ENCODE peak calls at places on chromosomes 12 and 14, in nine cellular contexts. One of them, this sample, is unnamed.

GRCh38 chr12:130104596-130105253 is 57.5 kb upstream of the FZD10 start:
- DNase-seq in nephron progenitor cell: peak; percentile 86
- DNase-seq in choroid plexus epithelial cell: no peak
- DNase-seq in BJ: no peak
- DNase-seq in GM13977: no peak
- DNase-seq in H9: peak; percentile 56
- DNase-seq in endothelial cell: no peak
- DNase-seq in progenitor cell of endocrine pancreas: no peak
- DNase-seq in AG09309: no peak
- DNase-seq in this sample: no peak

GRCh38 chr14:31592619-31593018 is 31.4 kb downstream of the NUBPL start:
- DNase-seq in H9: no peak
- DNase-seq in AG09309: no peak
- DNase-seq in endothelial cell: no peak
- DNase-seq in BJ: no peak
- DNase-seq in progenitor cell of endocrine pancreas: no peak
- DNase-seq in nephron progenitor cell: no peak
- DNase-seq in choroid plexus epithelial cell: peak; percentile 22
- DNase-seq in GM13977: no peak
- DNase-seq in this sample: no peak

GRCh38 chr12:47793015-47793681 is 20.1 kb downstream of the SLC48A1 start:
- DNase-seq in endothelial cell: no peak
- DNase-seq in progenitor cell of endocrine pancreas: no peak
- DNase-seq in BJ: no peak
- DNase-seq in choroid plexus epithelial cell: no peak
- DNase-seq in H9: no peak
- DNase-seq in AG09309: no peak
- DNase-seq in nephron progenitor cell: no peak
- DNase-seq in GM13977: no peak
- DNase-seq in this sample: no peak

GRCh38 chr12:22821985-22822384 is 197.0 kb downstream of the ETNK1 start:
- DNase-seq in GM13977: no peak
- DNase-seq in nephron progenitor cell: no peak
- DNase-seq in progenitor cell of endocrine pancreas: no peak
- DNase-seq in endothelial cell: no peak
- DNase-seq in BJ: no peak
- DNase-seq in AG09309: no peak
- DNase-seq in choroid plexus epithelial cell: peak; percentile 9
- DNase-seq in H9: no peak
- DNase-seq in this sample: no peak

GRCh38 chr14:74955229-74955999 is at the start of gene PGF:
- DNase-seq in BJ: no peak
- DNase-seq in GM13977: peak; percentile 64
- DNase-seq in choroid plexus epithelial cell: peak; percentile 55
- DNase-seq in endothelial cell: peak; percentile 68
- DNase-seq in H9: peak; percentile 84
- DNase-seq in nephron progenitor cell: peak; percentile 84
- DNase-seq in progenitor cell of endocrine pancreas: peak; percentile 37
- DNase-seq in AG09309: no peak
- DNase-seq in this sample: peak; percentile 75

GRCh38 chr12:14605401-14605989 is 37.8 kb upstream of the PLBD1 start:
- DNase-seq in BJ: no peak
- DNase-seq in GM13977: no peak
- DNase-seq in choroid plexus epithelial cell: peak; percentile 3
- DNase-seq in nephron progenitor cell: no peak
- DNase-seq in endothelial cell: no peak
- DNase-seq in progenitor cell of endocrine pancreas: no peak
- DNase-seq in H9: no peak
- DNase-seq in AG09309: no peak
- DNase-seq in this sample: no peak

GRCh38 chr14:31388687-31389413 is 31.5 kb downstream of the HEATR5A start:
- DNase-seq in endothelial cell: no peak
- DNase-seq in BJ: no peak
- DNase-seq in H9: no peak
- DNase-seq in AG09309: no peak
- DNase-seq in progenitor cell of endocrine pancreas: no peak
- DNase-seq in GM13977: no peak
- DNase-seq in nephron progenitor cell: no peak
- DNase-seq in choroid plexus epithelial cell: peak; percentile 71
- DNase-seq in this sample: peak; percentile 25

GRCh38 chr12:109582636-109583035 is 9.0 kb downstream of the MVK start:
- DNase-seq in choroid plexus epithelial cell: no peak
- DNase-seq in AG09309: no peak
- DNase-seq in GM13977: no peak
- DNase-seq in progenitor cell of endocrine pancreas: no peak
- DNase-seq in H9: peak; percentile 57
- DNase-seq in BJ: no peak
- DNase-seq in nephron progenitor cell: no peak
- DNase-seq in endothelial cell: no peak
- DNase-seq in this sample: no peak

GRCh38 chr12:95633671-95634465 is 82.6 kb upstream of the USP44 start:
- DNase-seq in GM13977: no peak
- DNase-seq in H9: no peak
- DNase-seq in nephron progenitor cell: no peak
- DNase-seq in progenitor cell of endocrine pancreas: no peak
- DNase-seq in BJ: no peak
- DNase-seq in choroid plexus epithelial cell: peak; percentile 15
- DNase-seq in endothelial cell: no peak
- DNase-seq in AG09309: peak; percentile 59
- DNase-seq in this sample: no peak

GRCh38 chr12:5533368-5533767 is 101.5 kb downstream of the NTF3 start:
- DNase-seq in BJ: no peak
- DNase-seq in nephron progenitor cell: no peak
- DNase-seq in H9: no peak
- DNase-seq in GM13977: no peak
- DNase-seq in AG09309: no peak
- DNase-seq in progenitor cell of endocrine pancreas: no peak
- DNase-seq in endothelial cell: no peak
- DNase-seq in choroid plexus epithelial cell: no peak
- DNase-seq in this sample: no peak

GRCh38 chr14:89566644-89567411 is 149.8 kb upstream of the FOXN3 start:
- DNase-seq in GM13977: no peak
- DNase-seq in H9: no peak
- DNase-seq in endothelial cell: no peak
- DNase-seq in BJ: no peak
- DNase-seq in nephron progenitor cell: no peak
- DNase-seq in choroid plexus epithelial cell: no peak
- DNase-seq in progenitor cell of endocrine pancreas: no peak
- DNase-seq in AG09309: no peak
- DNase-seq in this sample: no peak
- TF ChIP-seq CTCF in GM13977: no peak
- TF ChIP-seq CTCF in H9: no peak
- TF ChIP-seq CTCF in endothelial cell: no peak
- TF ChIP-seq CTCF in BJ: no peak
- TF ChIP-seq CTCF in nephron progenitor cell: no peak
- TF ChIP-seq CTCF in choroid plexus epithelial cell: no peak
- TF ChIP-seq CTCF in progenitor cell of endocrine pancreas: no peak
- TF ChIP-seq CTCF in AG09309: no peak
- TF ChIP-seq CTCF in this sample: no peak

DNA sequence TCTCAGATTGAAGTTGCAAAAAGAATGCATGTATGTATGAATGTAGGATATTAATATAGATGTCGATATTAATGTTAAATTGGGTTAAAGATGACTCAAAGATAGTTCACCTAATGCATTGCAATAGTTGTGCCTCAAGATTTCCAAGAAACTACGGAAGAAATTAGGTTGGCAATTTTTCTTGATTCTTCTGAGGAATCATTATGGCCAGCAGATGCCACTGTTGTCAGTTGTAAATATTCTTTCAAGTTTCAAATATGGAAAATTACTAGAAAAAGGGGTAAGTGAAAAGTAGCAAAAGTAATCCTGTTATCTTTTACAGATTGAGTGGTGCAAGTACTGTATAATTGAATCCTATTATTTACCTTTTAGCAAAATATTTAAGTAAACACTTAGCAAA is 202.1 kb downstream of the ADAMTS20 start:
- DNase-seq in choroid plexus epithelial cell: peak; percentile 61
- DNase-seq in BJ: no peak
- DNase-seq in progenitor cell of endocrine pancreas: no peak
- DNase-seq in endothelial cell: no peak
- DNase-seq in H9: no peak
- DNase-seq in nephron progenitor cell: no peak
- DNase-seq in AG09309: no peak
- DNase-seq in GM13977: no peak
- DNase-seq in this sample: no peak
- TF ChIP-seq CTCF in choroid plexus epithelial cell: peak; percentile 51
- TF ChIP-seq CTCF in BJ: peak; percentile 38
- TF ChIP-seq CTCF in progenitor cell of endocrine pancreas: no peak
- TF ChIP-seq CTCF in endothelial cell: no peak
- TF ChIP-seq CTCF in H9: peak; percentile 39
- TF ChIP-seq CTCF in nephron progenitor cell: no peak
- TF ChIP-seq CTCF in AG09309: peak; percentile 29
- TF ChIP-seq CTCF in GM13977: peak; percentile 20
- TF ChIP-seq CTCF in this sample: no peak

GRCh38 chr12:64800640-64801039 is 23.8 kb upstream of the TBC1D30 start:
- DNase-seq in H9: no peak
- DNase-seq in BJ: no peak
- DNase-seq in AG09309: no peak
- DNase-seq in choroid plexus epithelial cell: no peak
- DNase-seq in nephron progenitor cell: no peak
- DNase-seq in progenitor cell of endocrine pancreas: no peak
- DNase-seq in GM13977: no peak
- DNase-seq in endothelial cell: no peak
- DNase-seq in this sample: peak; percentile 21
- TF ChIP-seq CTCF in H9: no peak
- TF ChIP-seq CTCF in BJ: no peak
- TF ChIP-seq CTCF in AG09309: no peak
- TF ChIP-seq CTCF in choroid plexus epithelial cell: no peak
- TF ChIP-seq CTCF in nephron progenitor cell: no peak
- TF ChIP-seq CTCF in progenitor cell of endocrine pancreas: no peak
- TF ChIP-seq CTCF in GM13977: no peak
- TF ChIP-seq CTCF in endothelial cell: no peak
- TF ChIP-seq CTCF in this sample: no peak

GRCh38 chr14:104684449-104684821 is 5.0 kb upstream of the INF2 start:
- DNase-seq in GM13977: no peak
- DNase-seq in progenitor cell of endocrine pancreas: no peak
- DNase-seq in H9: no peak
- DNase-seq in AG09309: no peak
- DNase-seq in choroid plexus epithelial cell: no peak
- DNase-seq in nephron progenitor cell: no peak
- DNase-seq in BJ: no peak
- DNase-seq in endothelial cell: no peak
- DNase-seq in this sample: no peak

GRCh38 chr14:104683653-104684448 is 5.6 kb upstream of the INF2 start:
- DNase-seq in BJ: no peak
- DNase-seq in endothelial cell: no peak
- DNase-seq in GM13977: no peak
- DNase-seq in H9: no peak
- DNase-seq in progenitor cell of endocrine pancreas: no peak
- DNase-seq in AG09309: no peak
- DNase-seq in choroid plexus epithelial cell: no peak
- DNase-seq in nephron progenitor cell: no peak
- DNase-seq in this sample: no peak

GRCh38 chr14:104685998-104686610 is 3.3 kb upstream of the INF2 start:
- DNase-seq in progenitor cell of endocrine pancreas: no peak
- DNase-seq in choroid plexus epithelial cell: no peak
- DNase-seq in endothelial cell: no peak
- DNase-seq in AG09309: no peak
- DNase-seq in H9: no peak
- DNase-seq in BJ: no peak
- DNase-seq in GM13977: no peak
- DNase-seq in nephron progenitor cell: no peak
- DNase-seq in this sample: no peak

GRCh38 chr14:104686624-104687517 is 2.5 kb upstream of the INF2 start:
- DNase-seq in nephron progenitor cell: no peak
- DNase-seq in GM13977: no peak
- DNase-seq in endothelial cell: no peak
- DNase-seq in BJ: no peak
- DNase-seq in AG09309: no peak
- DNase-seq in progenitor cell of endocrine pancreas: no peak
- DNase-seq in choroid plexus epithelial cell: no peak
- DNase-seq in H9: no peak
- DNase-seq in this sample: no peak

GRCh38 chr14:104685216-104685997 is 4.0 kb upstream of the INF2 start:
- DNase-seq in H9: no peak
- DNase-seq in endothelial cell: no peak
- DNase-seq in BJ: no peak
- DNase-seq in progenitor cell of endocrine pancreas: no peak
- DNase-seq in AG09309: no peak
- DNase-seq in choroid plexus epithelial cell: peak; percentile 39
- DNase-seq in nephron progenitor cell: no peak
- DNase-seq in GM13977: no peak
- DNase-seq in this sample: no peak
- TF ChIP-seq CTCF in H9: peak; percentile 33
- TF ChIP-seq CTCF in endothelial cell: no peak
- TF ChIP-seq CTCF in BJ: no peak
- TF ChIP-seq CTCF in progenitor cell of endocrine pancreas: no peak
- TF ChIP-seq CTCF in AG09309: no peak
- TF ChIP-seq CTCF in choroid plexus epithelial cell: peak; percentile 35
- TF ChIP-seq CTCF in nephron progenitor cell: no peak
- TF ChIP-seq CTCF in GM13977: peak; percentile 7
- TF ChIP-seq CTCF in this sample: no peak

GRCh38 chr12:2879853-2880252 is 2.8 kb downstream of the RHNO1 start:
- DNase-seq in GM13977: no peak
- DNase-seq in progenitor cell of endocrine pancreas: no peak
- DNase-seq in endothelial cell: no peak
- DNase-seq in nephron progenitor cell: no peak
- DNase-seq in choroid plexus epithelial cell: no peak
- DNase-seq in BJ: no peak
- DNase-seq in AG09309: no peak
- DNase-seq in H9: no peak
- DNase-seq in this sample: no peak

GRCh38 chr12:2877047-2877958 is at the start of the genes FOXM1 and RHNO1:
- DNase-seq in BJ: no peak
- DNase-seq in progenitor cell of endocrine pancreas: peak; percentile 98
- DNase-seq in AG09309: no peak
- DNase-seq in H9: peak; percentile 95
- DNase-seq in GM13977: peak; percentile 97
- DNase-seq in choroid plexus epithelial cell: peak; percentile 93
- DNase-seq in endothelial cell: peak; percentile 92
- DNase-seq in nephron progenitor cell: peak; percentile 93
- DNase-seq in this sample: peak; percentile 95

GRCh38 chr12:2876431-2877046 is 435 bp downstream of the FOXM1 start:
- DNase-seq in endothelial cell: peak; percentile 15
- DNase-seq in GM13977: peak; percentile 69
- DNase-seq in AG09309: no peak
- DNase-seq in nephron progenitor cell: no peak
- DNase-seq in progenitor cell of endocrine pancreas: no peak
- DNase-seq in H9: no peak
- DNase-seq in BJ: no peak
- DNase-seq in choroid plexus epithelial cell: peak; percentile 20
- DNase-seq in this sample: peak; percentile 59

DNA sequence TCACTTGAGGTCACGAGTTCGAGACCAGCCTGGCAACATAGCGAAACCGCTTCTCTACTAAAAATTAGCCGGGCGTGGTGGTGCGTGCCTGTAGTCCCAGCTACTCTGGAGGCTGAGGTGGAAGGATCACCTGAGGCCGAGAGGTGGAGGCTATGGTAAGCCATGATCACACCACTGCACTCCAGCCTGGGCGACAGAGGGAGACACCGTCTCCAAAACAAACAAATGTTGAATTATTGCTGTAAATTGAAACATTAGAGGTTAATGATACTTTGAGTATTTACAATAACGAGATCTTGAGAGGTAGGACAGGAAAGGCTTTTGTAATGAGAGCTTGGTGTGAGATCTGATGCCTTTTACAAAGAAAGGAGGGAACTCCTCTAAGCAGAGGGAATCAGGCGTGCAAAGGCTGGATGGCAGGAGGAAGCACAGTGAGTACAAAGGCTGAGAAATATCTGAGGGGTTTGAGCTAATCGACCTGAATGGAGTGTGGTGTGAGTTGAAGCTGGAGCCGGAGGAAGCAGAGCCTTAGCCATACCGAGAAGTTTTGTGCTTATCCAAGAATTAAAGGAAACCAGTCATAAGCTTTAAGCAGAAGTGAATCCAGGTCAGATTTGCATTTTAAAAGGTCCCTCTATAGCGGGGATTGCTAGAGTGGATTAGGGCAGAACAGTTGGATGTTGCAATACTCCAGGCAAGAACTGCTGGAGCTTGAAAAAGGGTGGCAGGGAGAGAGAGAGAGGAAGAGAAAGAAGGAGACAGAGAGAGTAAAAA is 1.1 kb downstream of the RHNO1 start:
- DNase-seq in choroid plexus epithelial cell: peak; percentile 67
- DNase-seq in endothelial cell: no peak
- DNase-seq in progenitor cell of endocrine pancreas: no peak
- DNase-seq in nephron progenitor cell: no peak
- DNase-seq in H9: peak; percentile 44
- DNase-seq in BJ: no peak
- DNase-seq in GM13977: peak; percentile 47
- DNase-seq in AG09309: no peak
- DNase-seq in this sample: no peak
- TF ChIP-seq CTCF in choroid plexus epithelial cell: peak; percentile 20
- TF ChIP-seq CTCF in endothelial cell: no peak
- TF ChIP-seq CTCF in progenitor cell of endocrine pancreas: no peak
- TF ChIP-seq CTCF in nephron progenitor cell: no peak
- TF ChIP-seq CTCF in H9: peak; percentile 23
- TF ChIP-seq CTCF in BJ: peak; percentile 14
- TF ChIP-seq CTCF in GM13977: no peak
- TF ChIP-seq CTCF in AG09309: no peak
- TF ChIP-seq CTCF in this sample: no peak

This sample was measured in GM13976.